ENCODE peak calls at places on chromosome 1, in seven cellular contexts. V, P, M, I, R, T and S are unnamed samples.

GRCh38 chr1:19872190-19872589 is 10.0 kb upstream of the OTUD3 start:
- DNase-seq in I (no peak), V (peak), M (peak), P (peak), T (no peak), R (peak), S (no peak)

GRCh38 chr1:203170625-203171330 is 4.8 kb downstream of the MYBPH start:
- DNase-seq in V (no peak), T (no peak), R (no peak), I (peak), P (no peak), M (no peak), S (no peak)

GRCh38 chr1:145982010-145982723 is 14.2 kb downstream of the TXNIP start:
- DNase-seq in M (no peak), P (no peak), I (peak), R (peak), T (peak), V (peak), S (no peak)

GRCh38 chr1:165025805-165026204 is 330.7 kb downstream of the LMX1A start:
- DNase-seq in I (no peak), T (no peak), R (no peak), P (no peak), M (no peak), V (no peak), S (no peak)

GRCh38 chr1:236307437-236307836 is 25.7 kb upstream of the ERO1B start:
- DNase-seq in M (no peak), I (no peak), P (no peak), R (no peak), T (no peak), V (no peak), S (no peak)

GRCh38 chr1:241857131-241857530 is 9.1 kb downstream of the EXO1 start:
- DNase-seq in R (no peak), V (no peak), M (no peak), P (no peak), T (no peak), I (no peak), S (no peak)

GRCh38 chr1:214584805-214585766 is 17.9 kb upstream of the CENPF start:
- DNase-seq in R (no peak), V (no peak), T (peak), I (no peak), M (no peak), P (no peak), S (no peak)

GRCh38 chr1:181127898-181128453 is 39.5 kb downstream of the IER5 start:
- DNase-seq in T (no peak), I (no peak), P (no peak), M (no peak), R (no peak), V (no peak), S (no peak)

GRCh38 chr1:1355376-1355775 is 3.0 kb downstream of the MXRA8 start:
- DNase-seq in R (no peak), I (no peak), T (no peak), P (no peak), M (no peak), V (peak), S (no peak)

GRCh38 chr1:12556368-12556930 is 61.6 kb downstream of the DHRS3 start:
- DNase-seq in V (no peak), T (no peak), P (no peak), I (peak), M (peak), R (peak), S (peak)

GRCh38 chr1:173420330-173420806 is 56.8 kb upstream of the PRDX6 start:
- DNase-seq in M (peak), T (peak), R (no peak), V (peak), I (peak), P (peak), S (no peak)

GRCh38 chr1:111672338-111672737 is 52.7 kb downstream of the RAP1A start:
- DNase-seq in T (no peak), P (no peak), R (no peak), V (no peak), M (no peak), I (no peak), S (no peak)

GRCh38 chr1:76238094-76238551 is 163.6 kb downstream of the ST6GALNAC3 start:
- DNase-seq in I (no peak), R (no peak), V (no peak), M (no peak), T (no peak), P (no peak), S (no peak)

GRCh38 chr1:151790940-151791651 is 796 bp upstream of the TDRKH start:
- DNase-seq in R (no peak), T (peak), P (peak), I (no peak), M (peak), V (no peak), S (no peak)

GRCh38 chr1:153353226-153353947 is 4.3 kb upstream of the S100A9 start:
- DNase-seq in P (peak), T (no peak), I (peak), R (no peak), V (no peak), M (no peak), S (peak)

GRCh38 chr1:53574621-53575020 is 115.4 kb downstream of the DMRTB1 start:
- DNase-seq in T (no peak), I (peak), R (peak), M (no peak), P (no peak), V (no peak), S (no peak)

GRCh38 chr1:240650877-240651276 is 38.9 kb upstream of the GREM2 start:
- DNase-seq in I (no peak), V (no peak), R (no peak), T (no peak), P (no peak), M (no peak), S (no peak)

GRCh38 chr1:64721135-64721534 is 23.7 kb upstream of the RAVER2 start:
- DNase-seq in T (no peak), V (no peak), I (no peak), M (no peak), P (no peak), R (no peak), S (no peak)

GRCh38 chr1:26110731-26111529 is 694 bp upstream of the PDIK1L start:
- DNase-seq in I (peak), M (peak), R (peak), V (peak), P (peak), T (peak), S (peak)

GRCh38 chr1:238892612-238893011 is 493.8 kb upstream of the CHRM3 start:
- DNase-seq in I (no peak), V (no peak), T (no peak), P (no peak), M (no peak), R (no peak), S (no peak)

GRCh38 chr1:29112705-29113406 is 10.8 kb downstream of the TMEM200B start:
- DNase-seq in I (no peak), R (no peak), V (no peak), M (no peak), T (no peak), P (no peak), S (no peak)

GRCh38 chr1:15788624-15789301 is 18.7 kb downstream of the UQCRHL start:
- DNase-seq in T (peak), I (no peak), R (no peak), V (no peak), M (no peak), P (peak), S (no peak)

GRCh38 chr1:240190881-240191385 is 99.2 kb downstream of the FMN2 start:
- DNase-seq in I (no peak), T (no peak), M (peak), V (no peak), R (no peak), P (peak), S (no peak)

GRCh38 chr1:99266731-99267130 is 2.4 kb downstream of the PLPPR4 start:
- DNase-seq in I (no peak), P (no peak), R (no peak), V (no peak), M (no peak), T (no peak), S (no peak)

DNA sequence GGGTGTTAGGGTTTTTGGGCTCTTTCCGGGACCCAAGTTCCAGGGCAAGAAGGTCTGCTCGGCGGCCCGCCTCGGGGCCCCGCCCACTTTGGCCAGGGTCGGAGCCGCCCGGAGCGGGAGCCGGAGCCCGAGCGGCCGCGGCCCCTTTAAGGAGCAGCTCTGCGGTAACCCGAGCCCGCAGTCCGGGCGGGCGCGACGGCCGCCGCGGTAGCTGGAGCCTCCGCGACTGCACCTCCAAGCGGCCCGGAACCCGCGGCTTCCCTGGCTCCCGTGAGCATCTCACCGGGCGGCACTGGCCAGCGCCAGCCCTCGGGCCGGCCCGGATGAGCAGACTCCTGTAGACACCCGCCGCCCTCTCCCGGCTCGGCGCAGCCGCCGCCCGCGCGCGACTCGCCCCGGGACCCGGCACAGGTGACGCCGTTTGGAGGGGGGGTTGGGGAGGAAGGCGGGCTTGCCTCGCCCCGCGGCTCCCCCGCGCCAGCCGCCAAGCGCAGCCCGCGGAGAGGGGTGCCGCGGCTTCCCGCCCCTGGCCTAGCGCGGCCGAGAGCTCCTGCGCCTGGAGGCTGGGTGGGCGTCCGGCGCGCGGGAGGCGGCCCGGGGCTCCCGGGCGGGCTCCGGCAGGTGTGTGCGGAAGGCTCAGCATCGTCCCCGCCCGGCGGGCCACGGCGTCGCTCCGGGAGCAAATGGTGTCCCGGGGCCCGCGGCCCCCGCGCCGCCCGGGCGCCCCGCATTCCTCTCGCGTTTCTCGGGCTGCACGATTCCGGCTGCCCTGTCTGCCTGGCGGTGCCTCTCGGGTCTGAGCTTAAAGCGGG is at the start of gene TLCD4:
- DNase-seq in R (peak), T (no peak), M (peak), V (peak), P (peak), I (peak), S (no peak)
- TF ChIP-seq POLR2A in R (no peak), T (no peak), M (peak), V (no peak), P (peak), I (no peak), S (peak)

GRCh38 chr1:234720709-234721436 is 110.9 kb upstream of the IRF2BP2 start:
- DNase-seq in R (no peak), T (no peak), V (no peak), P (no peak), M (no peak), I (peak), S (no peak)

GRCh38 chr1:234721476-234722266 is 111.7 kb upstream of the IRF2BP2 start:
- DNase-seq in T (peak), I (peak), M (peak), R (no peak), V (peak), P (peak), S (peak)

GRCh38 chr1:234724517-234725176 is 114.7 kb upstream of the IRF2BP2 start:
- DNase-seq in P (no peak), V (peak), R (peak), M (peak), I (peak), T (peak), S (peak)

GRCh38 chr1:234722267-234722704 is 112.3 kb upstream of the IRF2BP2 start:
- DNase-seq in R (no peak), P (no peak), M (no peak), V (no peak), T (no peak), I (peak), S (no peak)

DNA sequence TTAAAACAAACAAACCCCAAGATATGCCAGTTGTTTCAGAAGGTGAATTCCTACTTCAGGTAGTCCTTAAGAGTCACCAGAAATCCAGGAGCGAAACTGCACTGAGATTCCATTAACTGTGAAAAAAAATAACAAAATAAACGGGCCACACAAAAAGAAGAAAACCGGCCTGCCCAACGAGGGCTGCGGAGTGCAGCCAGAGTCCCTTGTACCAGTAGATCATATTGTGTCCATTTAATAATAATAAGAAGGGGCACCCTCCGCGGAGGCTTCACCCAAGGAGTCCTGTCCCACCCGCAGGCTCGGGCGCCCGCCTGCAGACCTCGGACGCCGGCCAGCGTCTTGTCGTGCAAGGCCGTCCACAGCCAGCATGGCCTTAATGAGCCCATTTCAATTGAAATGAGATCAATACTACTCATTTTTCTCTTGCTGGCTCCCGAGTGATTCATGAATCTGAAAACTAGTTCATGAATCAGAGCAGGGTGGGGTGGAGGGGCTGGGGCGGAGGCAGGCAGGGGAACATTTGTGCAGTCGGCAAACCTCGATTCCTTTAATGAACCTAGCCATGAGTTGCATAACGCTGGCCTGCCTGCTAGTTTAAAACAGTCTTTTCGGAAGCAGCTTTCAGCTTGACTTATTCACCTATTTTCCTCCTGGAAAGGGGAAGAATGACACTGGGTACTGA is 113.1 kb upstream of the IRF2BP2 start:
- DNase-seq in R (peak), V (peak), T (peak), M (peak), P (peak), I (peak), S (peak)
- H3K4me3 ChIP-seq in R (peak), V (no peak), T (no peak), M (no peak), P (no peak), I (peak), S (peak)

GRCh38 chr1:116515702-116516101 is 55.1 kb downstream of the CD58 start:
- DNase-seq in P (no peak), V (no peak), T (no peak), I (no peak), M (no peak), R (no peak), S (no peak)
- TF ChIP-seq POLR2AphosphoS5 in P (no peak), V (no peak), T (no peak), I (no peak), M (no peak), R (no peak), S (no peak)

GRCh38 chr1:161119379-161120061 is 1.6 kb downstream of the NIT1 start:
- DNase-seq in T (peak), V (no peak), M (peak), P (peak), I (no peak), R (no peak), S (no peak)
- TF ChIP-seq POLR2A in T (no peak), V (no peak), M (peak), P (peak), I (no peak), R (no peak), S (no peak)

GRCh38 chr1:156097499-156098178 is 15.4 kb upstream of the MEX3A start:
- DNase-seq in M (no peak), V (no peak), T (no peak), I (no peak), R (no peak), P (no peak), S (no peak)

GRCh38 chr1:156099282-156099681 is 15.2 kb upstream of the LMNA start:
- DNase-seq in P (no peak), I (no peak), M (no peak), R (no peak), V (no peak), T (no peak), S (no peak)

GRCh38 chr1:156098782-156099181 is 15.7 kb upstream of the LMNA start:
- DNase-seq in T (no peak), I (no peak), V (no peak), P (no peak), R (no peak), M (no peak), S (no peak)

GRCh38 chr1:156095906-156096508 is 13.7 kb upstream of the MEX3A start:
- DNase-seq in R (no peak), P (no peak), T (no peak), M (no peak), V (no peak), I (no peak), S (no peak)

DNA sequence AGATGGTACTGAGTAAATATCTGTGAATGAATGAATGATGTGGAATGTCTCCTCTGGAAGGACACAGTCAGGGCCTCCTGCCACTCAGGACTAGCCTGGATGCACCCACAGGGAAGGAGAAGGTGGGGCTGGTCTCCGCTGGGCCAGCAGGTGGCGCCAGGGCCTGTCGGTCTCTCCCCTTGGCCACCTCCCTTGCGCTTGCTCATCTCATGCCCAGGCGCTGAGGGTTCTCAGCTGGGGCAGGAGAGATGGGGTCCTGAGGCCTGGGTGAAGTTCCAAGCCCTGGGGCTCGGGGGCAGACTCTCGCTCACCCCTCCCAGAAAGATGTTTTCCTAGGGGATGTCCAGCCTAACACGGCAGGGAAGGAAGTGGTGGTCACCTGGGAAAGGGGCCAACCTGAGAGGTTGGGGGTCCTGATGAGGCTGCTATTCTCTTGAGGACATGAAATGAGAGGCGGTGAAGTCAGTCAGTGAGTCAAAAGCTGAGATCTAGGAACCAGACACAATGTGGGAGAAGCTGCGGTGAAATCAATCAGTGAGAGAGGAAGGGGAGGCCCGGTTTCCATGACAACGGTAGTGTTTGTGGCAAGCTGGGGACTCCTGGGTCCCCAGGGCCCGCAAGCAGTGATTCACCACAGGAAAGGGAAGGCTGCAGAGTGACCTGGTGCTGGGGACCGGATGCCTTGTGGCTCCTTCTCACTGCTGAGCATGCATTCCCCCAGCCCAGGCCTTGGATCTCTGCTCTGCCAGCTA is 14.6 kb upstream of the MEX3A start:
- DNase-seq in I (peak), V (peak), M (peak), R (peak), P (peak), T (peak), S (peak)
- H3K4me3 ChIP-seq in I (no peak), V (no peak), M (no peak), R (peak), P (no peak), T (no peak), S (no peak)

DNA sequence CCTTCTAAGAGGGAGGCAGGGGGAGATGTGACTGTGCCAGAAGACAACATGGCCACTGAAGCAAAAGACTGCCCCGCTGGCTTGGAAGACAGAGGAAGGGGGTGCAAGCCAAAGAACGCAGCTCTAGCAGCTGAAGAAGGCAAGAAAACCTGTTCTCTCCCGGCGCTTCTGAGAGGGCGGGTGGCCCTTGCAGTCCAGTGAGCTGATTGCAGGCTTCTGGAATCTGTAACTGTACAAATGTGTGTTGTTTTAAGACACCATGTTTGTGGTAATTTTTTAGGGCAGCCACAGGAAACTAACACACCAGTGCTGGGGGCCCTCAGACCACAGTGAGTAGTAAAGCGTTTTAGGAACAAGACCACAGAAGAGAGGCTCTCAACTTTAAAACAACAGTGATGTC is 47.0 kb downstream of the CD46 start:
- DNase-seq in I (no peak), P (no peak), T (no peak), M (no peak), V (no peak), R (no peak), S (peak)
- TF ChIP-seq POLR2AphosphoS5 in I (no peak), P (no peak), T (no peak), M (no peak), V (no peak), R (no peak), S (peak)

DNA sequence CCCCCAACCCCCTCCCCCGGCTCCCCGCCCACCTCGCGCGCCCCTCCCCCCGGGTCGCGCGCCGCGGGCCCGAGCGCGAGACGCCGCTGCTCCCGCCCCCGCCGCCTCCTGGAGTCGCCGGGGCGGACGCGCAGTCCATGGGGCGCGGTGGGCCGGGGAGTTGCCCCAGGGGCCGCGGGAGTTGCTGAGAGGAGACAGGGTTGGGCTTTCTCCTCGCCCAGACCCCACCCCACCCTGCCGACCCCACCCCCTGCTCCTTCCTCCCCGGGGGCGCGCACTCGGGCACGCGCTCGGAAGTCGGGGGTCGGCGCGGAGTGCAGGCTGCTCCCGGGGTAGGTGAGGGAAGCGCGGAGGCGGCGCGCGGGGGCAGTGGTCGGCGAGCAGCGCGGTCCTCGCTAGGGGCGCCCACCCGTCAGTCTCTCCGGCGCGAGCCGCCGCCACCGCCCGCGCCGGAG is at the start of gene LAMC1:
- DNase-seq in M (peak), R (peak), P (peak), V (peak), I (peak), T (peak), S (no peak)
- TF ChIP-seq POLR2A in M (no peak), R (no peak), P (no peak), V (no peak), I (no peak), T (no peak), S (no peak)

GRCh38 chr1:108747898-108748297 is 1.4 kb downstream of the STXBP3 start:
- DNase-seq in I (no peak), R (no peak), P (no peak), T (peak), V (no peak), M (no peak), S (no peak)

GRCh38 chr1:108749081-108749480 is 2.6 kb downstream of the STXBP3 start:
- DNase-seq in M (no peak), V (no peak), P (no peak), R (no peak), I (no peak), T (no peak), S (no peak)

GRCh38 chr1:108747128-108747827 is 804 bp downstream of the STXBP3 start:
- DNase-seq in V (peak), M (peak), T (peak), P (peak), R (peak), I (peak), S (peak)

GRCh38 chr1:108746382-108747127 is at the start of gene STXBP3:
- DNase-seq in M (peak), T (peak), P (peak), V (peak), I (peak), R (peak), S (peak)

GRCh38 chr1:108745980-108746381 is 493 bp upstream of the STXBP3 start:
- DNase-seq in V (no peak), I (no peak), P (no peak), T (no peak), M (no peak), R (no peak), S (no peak)
- H3K4me3 ChIP-seq in V (peak), I (peak), P (no peak), T (no peak), M (no peak), R (peak), S (peak)

GRCh38 chr1:94654031-94654430 is 112.5 kb upstream of the F3 start:
- DNase-seq in V (no peak), I (no peak), M (no peak), R (no peak), P (no peak), T (no peak), S (no peak)
- TF ChIP-seq POLR2AphosphoS5 in V (no peak), I (no peak), M (no peak), R (no peak), P (no peak), T (no peak), S (no peak)